ENCODE peak calls at places on chromosomes 4 and X, in four cellular contexts. U, F, K and H are unnamed samples.

GRCh38 chrX:129403974-129404669 is 119.2 kb downstream of the SMARCA1 start:
- DNase-seq in U (no peak), F (peak; percentile 3), K (no peak), H (no peak)

GRCh38 chrX:50100188-50100587 is 100.6 kb downstream of the AKAP4 start:
- DNase-seq in U (no peak), F (no peak), K (peak; percentile 12), H (no peak)

GRCh38 chr4:55411621-55412020 is 15.9 kb downstream of the TMEM165 start:
- DNase-seq in U (no peak), F (no peak), K (no peak), H (no peak)

GRCh38 chrX:132022115-132022862 is 813 bp upstream of the STK26 start:
- DNase-seq in U (no peak), F (peak; percentile 5), K (peak; percentile 20), H (no peak)

GRCh38 chr4:173522160-173522873 is 7.7 kb downstream of the HAND2 start:
- DNase-seq in U (peak; percentile 90), F (peak; percentile 77), K (no peak), H (no peak)

GRCh38 chrX:94831364-94831763 is 1157.4 kb downstream of the FAM133A start:
- DNase-seq in U (no peak), F (peak; percentile 5), K (no peak), H (no peak)

GRCh38 chrX:1657367-1658082 is 42.7 kb downstream of the ASMT start:
- DNase-seq in U (peak; percentile 85), F (peak; percentile 42), K (peak; percentile 73), H (peak; percentile 51)

GRCh38 chrX:47078129-47079043 is at the start of gene RGN:
- DNase-seq in U (peak; percentile 60), F (no peak), K (no peak), H (no peak)

GRCh38 chr4:39706334-39706733 is 8.4 kb downstream of the UBE2K start:
- DNase-seq in U (peak; percentile 85), F (peak; percentile 74), K (peak; percentile 82), H (no peak)

GRCh38 chr4:105241456-105241855 is 94.8 kb downstream of the TET2 start:
- DNase-seq in U (no peak), F (no peak), K (no peak), H (no peak)